ENCODE peak calls at places on chromosome 3, in five cellular contexts. N is lower lobe of right lung, Y is DND-41, K is H1, Q is thyroid gland. L is an unnamed sample. For H3K36me3, the result is how much of the 10 kb centered on the place peaks cover.

GRCh38 chr3:154188846-154189245 is 67.7 kb downstream of the ARHGEF26 start:
- DNase-seq in N (no peak), K (no peak), Q (no peak), Y (no peak), L (no peak)

GRCh38 chr3:184772667-184773272 is 39.2 kb upstream of the VPS8 start:
- DNase-seq in N (no peak), K (no peak), Y (no peak), Q (no peak), L (no peak)

GRCh38 chr3:18847583-18848197 is 300.6 kb upstream of the KCNH8 start:
- DNase-seq in N (no peak), K (no peak), Q (no peak), Y (no peak), L (no peak)

GRCh38 chr3:176964656-176965055 is 232.6 kb downstream of the TBL1XR1 start:
- DNase-seq in Q (no peak), Y (no peak), N (no peak), K (no peak), L (no peak)

GRCh38 chr3:181623924-181624694 is 87.6 kb upstream of the SOX2 start:
- DNase-seq in Y (no peak), K (no peak), Q (peak), N (no peak), L (no peak)

GRCh38 chr3:97680210-97680609 is 84.3 kb upstream of the ARL6 start:
- DNase-seq in Q (no peak), Y (no peak), N (no peak), K (no peak), L (no peak)

GRCh38 chr3:129228891-129229585 is 20.4 kb upstream of the COPG1 start:
- DNase-seq in Y (no peak), K (no peak), Q (no peak), N (peak), L (no peak)

GRCh38 chr3:69985266-69985665 is 14.3 kb upstream of the SAMMSON start:
- DNase-seq in Y (no peak), N (no peak), Q (no peak), K (no peak), L (no peak)

GRCh38 chr3:161914703-161915102 is 418.1 kb downstream of the OTOL1 start:
- DNase-seq in K (peak), N (no peak), Q (no peak), Y (peak), L (no peak)

GRCh38 chr3:151935451-151935850 is 62.0 kb downstream of the SUCNR1 start:
- DNase-seq in K (no peak), N (no peak), Y (no peak), Q (no peak), L (no peak)

GRCh38 chr3:144039661-144040060 is 68.0 kb downstream of the DIPK2A start:
- DNase-seq in K (no peak), N (no peak), Y (no peak), Q (no peak), L (no peak)

GRCh38 chr3:10140996-10141546 is 507 bp upstream of the VHL start:
- DNase-seq in Y (no peak), Q (no peak), N (peak), K (no peak), L (no peak)

GRCh38 chr3:32865364-32865763 is 47.6 kb downstream of the TRIM71 start:
- DNase-seq in N (no peak), Y (no peak), Q (no peak), K (no peak), L (no peak)

GRCh38 chr3:188157971-188158370 is 4.0 kb downstream of the LPP start:
- DNase-seq in N (no peak), Y (no peak), K (no peak), Q (no peak), L (peak)

GRCh38 chr3:13329746-13330145 is 90.4 kb downstream of the NUP210 start:
- DNase-seq in N (no peak), Y (no peak), K (no peak), Q (no peak), L (no peak)
- H3K36me3 ChIP-seq in N (half or more), Y (half or more), K (under half), Q (under half), L (under half)

DNA sequence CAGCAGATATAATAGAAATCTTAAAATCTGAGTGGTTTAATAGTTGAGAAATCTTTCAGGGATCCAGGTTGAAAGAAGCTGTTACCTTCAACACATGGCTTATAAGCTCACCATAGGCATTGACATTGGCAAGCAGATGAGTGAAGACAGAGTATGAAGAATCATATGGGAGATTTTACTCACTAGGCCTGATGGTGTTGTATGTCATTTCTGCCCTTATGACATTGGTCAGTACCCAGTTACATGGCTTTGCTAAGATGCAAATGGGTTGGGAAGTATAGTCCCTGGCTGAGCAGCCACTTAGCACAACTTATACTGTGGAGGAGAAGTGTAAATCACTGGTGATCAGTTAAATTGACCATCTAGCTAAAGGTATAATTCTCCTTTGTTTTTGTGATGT is 5.9 kb downstream of the TFG start:
- DNase-seq in Y (no peak), Q (no peak), K (no peak), N (no peak), L (no peak)
- H3K36me3 ChIP-seq in Y (half or more), Q (under half), K (under half), N (under half), L (under half)

DNA sequence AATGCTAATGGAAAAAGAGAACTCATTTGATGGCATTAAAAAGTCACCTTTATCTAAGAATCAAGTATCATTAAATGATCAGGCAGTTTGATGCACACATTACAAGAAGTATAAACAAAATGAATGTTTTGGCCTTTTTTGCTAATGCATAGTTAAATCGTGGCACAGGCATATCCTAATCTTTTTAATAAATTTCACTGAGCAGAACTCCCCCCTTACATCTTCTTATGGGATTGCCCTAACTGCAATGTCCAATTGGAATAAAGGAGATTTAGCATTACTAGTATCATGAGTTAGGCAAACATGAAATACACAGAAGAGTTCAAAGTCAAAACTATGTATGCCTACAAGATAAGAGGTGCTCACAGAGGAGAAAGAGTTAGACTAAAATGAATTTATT is 32.7 kb downstream of the USF3 start:
- DNase-seq in K (no peak), Y (no peak), Q (no peak), N (no peak), L (no peak)
- H3K36me3 ChIP-seq in K (under half), Y (under half), Q (under half), N (half or more), L (under half)

DNA sequence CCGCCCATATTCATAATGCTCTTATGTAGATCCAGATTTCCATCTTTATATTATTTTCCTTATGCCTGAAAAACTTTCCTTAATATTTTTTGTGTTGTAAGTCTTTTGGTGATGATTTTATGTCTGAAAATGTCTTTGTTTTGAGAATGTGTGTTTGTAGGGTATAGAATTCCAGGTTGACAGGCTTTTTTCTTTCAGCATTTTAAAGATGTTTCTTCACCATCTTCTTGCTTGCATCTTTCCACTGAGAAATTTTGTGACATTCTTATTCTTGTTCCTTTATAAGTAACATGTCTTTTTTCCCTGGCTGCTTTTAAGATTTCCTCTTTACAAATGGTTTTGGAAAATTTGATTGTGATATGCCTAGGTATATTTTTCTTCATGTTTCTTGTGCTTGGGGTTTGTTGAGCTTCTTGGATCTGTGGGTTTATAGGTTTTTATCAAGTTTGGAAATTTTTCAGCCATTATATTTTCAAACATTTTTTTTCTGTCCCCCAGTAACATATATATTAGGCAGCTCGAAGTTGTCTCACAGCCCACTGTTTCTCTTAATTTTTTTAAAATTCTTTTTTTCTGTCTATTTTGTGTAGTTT is 27.1 kb upstream of the SLC22A13 start:
- DNase-seq in K (no peak), Y (no peak), N (no peak), Q (no peak), L (no peak)
- H3K36me3 ChIP-seq in K (under half), Y (half or more), N (half or more), Q (under half), L (under half)

GRCh38 chr3:53223025-53223424 is 32.8 kb downstream of the TKT start:
- DNase-seq in K (no peak), Q (no peak), N (no peak), Y (no peak), L (no peak)

GRCh38 chr3:53224536-53224935 is 31.3 kb downstream of the TKT start:
- DNase-seq in Q (no peak), K (no peak), Y (no peak), N (no peak), L (no peak)

GRCh38 chr3:53224026-53224425 is 31.8 kb downstream of the TKT start:
- DNase-seq in Q (no peak), N (peak), Y (no peak), K (no peak), L (no peak)

GRCh38 chr3:53222183-53222901 is 33.5 kb downstream of the TKT start:
- DNase-seq in Y (no peak), N (peak), K (no peak), Q (no peak), L (no peak)

GRCh38 chr3:53223541-53223966 is 32.3 kb downstream of the TKT start:
- DNase-seq in N (no peak), K (no peak), Y (no peak), Q (no peak), L (no peak)
- H3K36me3 ChIP-seq in N (half or more), K (under half), Y (half or more), Q (half or more), L (under half)

DNA sequence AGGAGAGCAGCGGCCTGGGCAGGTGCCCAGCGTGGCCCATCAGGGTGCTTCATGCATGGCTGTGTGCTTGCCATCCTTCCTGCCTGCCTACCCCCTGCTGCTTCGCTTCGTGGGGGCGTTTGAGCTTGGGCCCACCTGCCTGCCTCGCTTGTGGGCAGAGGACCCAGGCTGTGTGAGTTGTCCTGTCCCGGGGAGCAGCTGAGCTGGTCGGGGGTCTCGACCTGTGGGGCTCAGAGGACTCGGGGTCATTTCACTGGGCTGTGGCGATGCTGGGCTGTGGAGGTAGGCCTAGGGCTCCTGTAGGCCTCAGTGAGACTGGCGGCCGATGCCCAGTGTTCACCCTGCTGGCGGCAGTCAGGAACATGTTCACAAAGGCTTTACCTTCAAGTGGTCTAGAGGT is 12.1 kb upstream of the STAB1 start:
- DNase-seq in Q (no peak), K (no peak), N (peak), Y (no peak), L (no peak)
- H3K36me3 ChIP-seq in Q (under half), K (under half), N (half or more), Y (half or more), L (under half)

GRCh38 chr3:158819282-158819681 is 17.4 kb downstream of the MFSD1 start:
- DNase-seq in N (no peak), Y (no peak), Q (no peak), K (no peak), L (no peak)
- H3K36me3 ChIP-seq in N (half or more), Y (under half), Q (under half), K (under half), L (under half)

GRCh38 chr3:133379926-133380325 is 19.9 kb upstream of the BFSP2 start:
- DNase-seq in K (no peak), Y (no peak), N (no peak), Q (no peak), L (no peak)
- H3K36me3 ChIP-seq in K (under half), Y (under half), N (under half), Q (under half), L (under half)

GRCh38 chr3:45933586-45933985 is 9.7 kb upstream of the CXCR6 start:
- DNase-seq in Y (no peak), K (no peak), Q (no peak), N (no peak), L (no peak)
- H3K36me3 ChIP-seq in Y (half or more), K (under half), Q (half or more), N (half or more), L (under half)